ENCODE peak calls at places on chromosomes 12 and 14, in eight cellular contexts. F, J, R, K, W, D, A and Q are unnamed samples.
A peak's percentile ranks its signal among the peaks of the same experiment; 100 is the strongest.

GRCh38 chr14:104710071-104710735 is 13.8 kb upstream of the ADSS1 start:
- DNase-seq in F (no peak), J (no peak), R (no peak), K (no peak), W (no peak), D (no peak), A (no peak), Q (no peak)

GRCh38 chr12:56304276-56304675 is 4.1 kb upstream of the CS start:
- DNase-seq in F (no peak), J (no peak), R (no peak), K (no peak), W (no peak), D (no peak), A (no peak), Q (no peak)

GRCh38 chr12:52043386-52044212 is 7.6 kb upstream of the NR4A1 start:
- DNase-seq in F (no peak), J (peak; percentile 92), R (no peak), K (no peak), W (no peak), D (no peak), A (no peak), Q (no peak)

GRCh38 chr14:66244834-66245233 is 241.3 kb upstream of the CCDC196 start:
- DNase-seq in F (no peak), J (no peak), R (no peak), K (no peak), W (no peak), D (no peak), A (no peak), Q (no peak)

GRCh38 chr14:50679674-50680073 is 11.6 kb upstream of the SAV1 start:
- DNase-seq in F (no peak), J (no peak), R (no peak), K (no peak), W (no peak), D (no peak), A (no peak), Q (no peak)

GRCh38 chr12:105355752-105356151 is 25.3 kb downstream of the C12orf75 start:
- DNase-seq in F (peak; percentile 55), J (no peak), R (no peak), K (no peak), W (no peak), D (no peak), A (no peak), Q (no peak)

GRCh38 chr12:47867496-47867941 is 37.3 kb downstream of the VDR start:
- DNase-seq in F (peak; percentile 83), J (no peak), R (no peak), K (no peak), W (peak; percentile 46), D (no peak), A (no peak), Q (no peak)

GRCh38 chr12:82708056-82708455 is 21.4 kb downstream of the TMTC2 start:
- DNase-seq in F (peak; percentile 34), J (no peak), R (no peak), K (no peak), W (no peak), D (no peak), A (no peak), Q (no peak)

GRCh38 chr14:36751920-36752319 is 90.3 kb downstream of the PAX9 start:
- DNase-seq in F (no peak), J (no peak), R (no peak), K (no peak), W (no peak), D (no peak), A (no peak), Q (no peak)

GRCh38 chr12:24562761-24563392 is 386.0 kb downstream of the BCAT1 start:
- DNase-seq in F (peak; percentile 38), J (peak; percentile 45), R (no peak), K (no peak), W (peak; percentile 98), D (peak; percentile 50), A (peak; percentile 25), Q (no peak)

GRCh38 chr14:75636100-75636692 is 24.5 kb downstream of the ERG28 start:
- DNase-seq in F (peak; percentile 54), J (no peak), R (no peak), K (no peak), W (no peak), D (no peak), A (no peak), Q (no peak)

GRCh38 chr12:16515666-16516065 is 90.3 kb downstream of the LMO3 start:
- DNase-seq in F (peak; percentile 51), J (no peak), R (no peak), K (no peak), W (peak; percentile 45), D (no peak), A (no peak), Q (no peak)

GRCh38 chr12:95440401-95440800 is 33.6 kb upstream of the METAP2 start:
- DNase-seq in F (peak; percentile 18), J (no peak), R (no peak), K (no peak), W (peak; percentile 72), D (no peak), A (no peak), Q (no peak)

GRCh38 chr12:87866602-87867292 is 162.5 kb downstream of the C12orf50 start:
- DNase-seq in F (peak; percentile 25), J (no peak), R (no peak), K (no peak), W (peak; percentile 74), D (no peak), A (no peak), Q (peak; percentile 16)

GRCh38 chr14:68840454-68840853 is 47.6 kb upstream of the ZFP36L1 start:
- DNase-seq in F (no peak), J (no peak), R (no peak), K (no peak), W (no peak), D (no peak), A (no peak), Q (peak; percentile 72)

GRCh38 chr12:105933671-105934665 is 204.8 kb downstream of the NUAK1 start:
- DNase-seq in F (peak; percentile 94), J (no peak), R (no peak), K (no peak), W (peak; percentile 41), D (no peak), A (no peak), Q (no peak)

GRCh38 chr12:111298583-111299436 is 70.1 kb downstream of the PHETA1 start:
- DNase-seq in F (peak; percentile 66), J (peak; percentile 54), R (peak; percentile 6), K (peak; percentile 64), W (peak; percentile 60), D (peak; percentile 85), A (peak; percentile 76), Q (peak; percentile 59)

GRCh38 chr12:48901278-48901677 is 24.0 kb downstream of the FKBP11 start:
- DNase-seq in F (no peak), J (no peak), R (no peak), K (no peak), W (no peak), D (peak; percentile 67), A (peak; percentile 32), Q (peak; percentile 64)

GRCh38 chr12:32596031-32596430 is 83.1 kb upstream of the DNM1L start:
- DNase-seq in F (no peak), J (no peak), R (no peak), K (no peak), W (no peak), D (no peak), A (no peak), Q (no peak)

GRCh38 chr12:47820631-47821345 is 1.1 kb upstream of the HDAC7 start:
- DNase-seq in F (peak; percentile 98), J (peak; percentile 92), R (no peak), K (no peak), W (peak; percentile 64), D (no peak), A (no peak), Q (no peak)

GRCh38 chr14:61225304-61225703 is 55.8 kb downstream of the TMEM30B start:
- DNase-seq in F (no peak), J (no peak), R (no peak), K (no peak), W (no peak), D (no peak), A (no peak), Q (no peak)

GRCh38 chr12:7837366-7837765 is 35.3 kb downstream of the SLC2A14 start:
- DNase-seq in F (no peak), J (no peak), R (no peak), K (no peak), W (no peak), D (no peak), A (no peak), Q (no peak)

GRCh38 chr14:34231626-34232025 is 230.4 kb downstream of the SPTSSA start:
- DNase-seq in F (no peak), J (peak; percentile 48), R (no peak), K (no peak), W (no peak), D (no peak), A (no peak), Q (no peak)

GRCh38 chr12:94245984-94246383 is 97.6 kb downstream of the PLXNC1 start:
- DNase-seq in F (no peak), J (no peak), R (no peak), K (no peak), W (no peak), D (no peak), A (no peak), Q (no peak)

GRCh38 chr12:4144676-4145075 is 128.9 kb upstream of the CCND2 start:
- DNase-seq in F (no peak), J (no peak), R (no peak), K (no peak), W (no peak), D (no peak), A (no peak), Q (no peak)

GRCh38 chr14:60184597-60185555 is 19.7 kb upstream of the DHRS7 start:
- DNase-seq in F (no peak), J (no peak), R (no peak), K (no peak), W (peak; percentile 11), D (no peak), A (no peak), Q (no peak)